ENCODE peak calls at places on chromosomes 4 and X, in four cellular contexts. X is HL-60, D is K562, E is GM12878. J is an unnamed sample.

GRCh38 chr4:184261246-184261645 is 43.6 kb upstream of the ENPP6 start:
- DNase-seq in X (peak), D (no peak), E (no peak), J (no peak)

GRCh38 chr4:81220269-81220668 is 5.2 kb upstream of the PRKG2 start:
- DNase-seq in X (no peak), D (no peak), E (no peak), J (no peak)

GRCh38 chr4:24472514-24473308 is 111.6 kb downstream of the DHX15 start:
- DNase-seq in X (peak), D (peak), E (no peak), J (peak)

GRCh38 chr4:168844261-168845039 is 165.6 kb downstream of the CBR4 start:
- DNase-seq in X (no peak), D (no peak), E (no peak), J (no peak)

GRCh38 chr4:1039493-1040343 is 28.3 kb downstream of the FGFRL1 start:
- DNase-seq in X (no peak), D (peak), E (no peak), J (no peak)

GRCh38 chrX:134580947-134581346 is 77.3 kb downstream of the PLAC1 start:
- DNase-seq in X (no peak), D (no peak), E (no peak), J (no peak)

GRCh38 chr4:158965208-158965607 is 137.7 kb upstream of the RAPGEF2 start:
- DNase-seq in X (no peak), D (no peak), E (no peak), J (no peak)

GRCh38 chr4:168480991-168481588 is 798 bp upstream of the DDX60L start:
- DNase-seq in X (peak), D (peak), E (peak), J (peak)

GRCh38 chr4:140088317-140088967 is 65.5 kb downstream of the MAML3 start:
- DNase-seq in X (peak), D (no peak), E (no peak), J (no peak)

GRCh38 chr4:83011779-83012630 is 1.4 kb upstream of the LIN54 start:
- DNase-seq in X (peak), D (no peak), E (no peak), J (no peak)

GRCh38 chr4:153466637-153467153 is 535 bp downstream of the TMEM131L start:
- DNase-seq in X (peak), D (no peak), E (no peak), J (no peak)

GRCh38 chr4:10721616-10722015 is 37.0 kb upstream of the CLNK start:
- DNase-seq in X (no peak), D (no peak), E (no peak), J (no peak)

GRCh38 chr4:151104621-151105020 is 5.2 kb downstream of the RPS3A start:
- DNase-seq in X (no peak), D (no peak), E (no peak), J (no peak)

GRCh38 chrX:45353462-45353861 is 152.8 kb upstream of the DIPK2B start:
- DNase-seq in X (no peak), D (no peak), E (no peak), J (no peak)

GRCh38 chr4:52102587-52102986 is 51.5 kb downstream of the SPATA18 start:
- DNase-seq in X (no peak), D (no peak), E (no peak), J (no peak)

GRCh38 chrX:71143508-71143907 is 1.1 kb upstream of the NLGN3 start:
- DNase-seq in X (no peak), D (no peak), E (no peak), J (no peak)

GRCh38 chrX:129737921-129738320 is 858 bp upstream of the XPNPEP2 start:
- DNase-seq in X (no peak), D (no peak), E (no peak), J (no peak)

GRCh38 chrX:129930941-129931410 is 25.0 kb downstream of the UTP14A start:
- DNase-seq in X (no peak), D (no peak), E (no peak), J (no peak)

GRCh38 chrX:153766871-153767673 is 3.0 kb downstream of the PLXNB3 start:
- DNase-seq in X (no peak), D (no peak), E (no peak), J (no peak)

GRCh38 chr4:36281384-36282106 is at the start of gene DTHD1:
- DNase-seq in X (no peak), D (no peak), E (no peak), J (no peak)

GRCh38 chr4:76341063-76341462 is 34.5 kb downstream of the STBD1 start:
- DNase-seq in X (no peak), D (peak), E (no peak), J (no peak)

GRCh38 chr4:120052840-120053239 is 13.8 kb downstream of the MAD2L1 start:
- DNase-seq in X (peak), D (no peak), E (no peak), J (no peak)

GRCh38 chr4:92066485-92066884 is 237.3 kb upstream of the GRID2 start:
- DNase-seq in X (no peak), D (no peak), E (no peak), J (no peak)

GRCh38 chrX:77622233-77622632 is 163.8 kb downstream of the ATRX start:
- DNase-seq in X (no peak), D (no peak), E (no peak), J (no peak)

GRCh38 chr4:12041828-12042227 is 613.1 kb upstream of the HS3ST1 start:
- DNase-seq in X (peak), D (peak), E (no peak), J (no peak)

GRCh38 chr4:1514612-1515011 is 108.4 kb upstream of the NKX1-1 start:
- DNase-seq in X (no peak), D (no peak), E (no peak), J (no peak)

GRCh38 chr4:11842620-11843263 is 414.0 kb upstream of the HS3ST1 start:
- DNase-seq in X (no peak), D (no peak), E (no peak), J (no peak)

GRCh38 chr4:85953651-85954018 is 406.2 kb downstream of the MAPK10 start:
- DNase-seq in X (no peak), D (no peak), E (no peak), J (no peak)

GRCh38 chr4:113495790-113496189 is 265.7 kb downstream of the CAMK2D start:
- DNase-seq in X (no peak), D (no peak), E (no peak), J (no peak)

GRCh38 chrX:77785400-77785745 is 643 bp downstream of the ATRX start:
- DNase-seq in X (no peak), D (peak), E (no peak), J (no peak)

GRCh38 chr4:112702892-112703291 is 65.9 kb downstream of the LARP7 start:
- DNase-seq in X (no peak), D (no peak), E (no peak), J (no peak)

GRCh38 chrX:134782796-134783195 is 124.5 kb upstream of the PLAC1 start:
- DNase-seq in X (no peak), D (no peak), E (no peak), J (no peak)

GRCh38 chr4:57080781-57081650 is 29.2 kb downstream of the IGFBP7 start:
- DNase-seq in X (no peak), D (no peak), E (no peak), J (no peak)
- TF ChIP-seq SPI1 in X (no peak), D (no peak), E (no peak), J (no peak)

DNA sequence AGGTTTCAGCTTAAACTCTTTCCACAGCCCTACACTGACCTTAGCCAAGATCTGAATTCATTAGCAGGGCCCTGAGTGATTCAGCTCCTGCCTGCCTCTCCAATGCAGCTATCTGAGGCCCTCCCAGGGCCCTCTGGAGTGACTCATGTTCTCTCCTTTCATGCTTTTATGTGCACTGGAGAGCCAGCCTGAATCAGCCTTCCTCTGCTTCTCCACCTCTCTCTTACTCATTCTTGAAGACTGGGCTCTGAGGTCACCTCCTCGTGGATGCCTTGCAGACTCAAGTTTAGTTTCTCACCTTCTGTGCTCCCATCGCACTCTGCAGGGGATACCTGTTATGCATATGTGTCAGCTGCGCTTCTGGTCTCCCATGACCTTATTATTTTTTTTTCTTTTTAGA is 3.1 kb upstream of the OCIAD2 start:
- DNase-seq in X (no peak), D (no peak), E (no peak), J (no peak)
- TF ChIP-seq SPI1 in X (no peak), D (no peak), E (no peak), J (no peak)

DNA sequence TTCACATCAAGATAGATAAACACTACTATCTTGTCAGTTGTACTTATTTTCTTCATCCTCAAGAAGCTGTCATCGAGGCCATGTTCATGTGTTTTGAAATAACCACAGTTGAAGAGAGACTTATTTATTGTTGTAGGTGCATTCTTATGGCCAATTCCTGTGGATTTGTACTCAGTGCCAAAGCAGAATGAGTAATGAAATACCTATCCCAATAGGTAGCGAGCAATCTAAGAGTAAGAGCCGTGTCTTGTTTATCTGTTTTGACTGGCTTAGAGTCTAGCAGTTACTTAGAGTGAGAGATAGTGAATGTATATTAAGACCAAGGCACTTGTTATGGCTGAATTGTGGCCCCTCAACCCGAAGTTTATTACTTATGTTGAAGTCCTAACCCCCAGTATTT is 631.0 kb upstream of the SPANXN1 start:
- DNase-seq in X (no peak), D (no peak), E (no peak), J (no peak)
- TF ChIP-seq SPI1 in X (no peak), D (no peak), E (no peak), J (no peak)

GRCh38 chr4:162787120-162787519 is 379.6 kb downstream of the NAF1 start:
- DNase-seq in X (no peak), D (no peak), E (no peak), J (no peak)

GRCh38 chr4:162793571-162793970 is 373.1 kb downstream of the NAF1 start:
- DNase-seq in X (no peak), D (no peak), E (no peak), J (no peak)

GRCh38 chr4:162793004-162793403 is 373.7 kb downstream of the NAF1 start:
- DNase-seq in X (no peak), D (no peak), E (no peak), J (no peak)

DNA sequence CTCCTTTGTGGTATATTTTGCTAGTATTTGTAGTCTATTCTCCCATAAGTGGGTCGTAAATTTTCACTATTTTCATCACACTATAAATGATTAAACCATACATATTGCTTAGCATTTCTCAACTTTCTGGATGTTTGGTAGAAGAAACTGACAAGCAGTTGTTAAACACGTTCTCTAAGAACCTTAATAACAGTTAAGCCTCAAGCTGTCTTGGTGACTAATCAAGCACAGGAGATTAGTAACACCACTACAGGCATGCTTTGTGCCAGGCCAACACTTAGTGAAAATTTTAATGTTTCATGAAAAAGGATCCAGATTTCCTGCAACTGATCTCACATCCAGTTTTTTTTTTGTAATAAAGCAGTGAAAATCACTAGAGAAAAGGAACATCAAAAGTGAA is 375.4 kb downstream of the NAF1 start:
- DNase-seq in X (no peak), D (no peak), E (no peak), J (no peak)
- TF ChIP-seq SPI1 in X (no peak), D (no peak), E (no peak), J (no peak)

DNA sequence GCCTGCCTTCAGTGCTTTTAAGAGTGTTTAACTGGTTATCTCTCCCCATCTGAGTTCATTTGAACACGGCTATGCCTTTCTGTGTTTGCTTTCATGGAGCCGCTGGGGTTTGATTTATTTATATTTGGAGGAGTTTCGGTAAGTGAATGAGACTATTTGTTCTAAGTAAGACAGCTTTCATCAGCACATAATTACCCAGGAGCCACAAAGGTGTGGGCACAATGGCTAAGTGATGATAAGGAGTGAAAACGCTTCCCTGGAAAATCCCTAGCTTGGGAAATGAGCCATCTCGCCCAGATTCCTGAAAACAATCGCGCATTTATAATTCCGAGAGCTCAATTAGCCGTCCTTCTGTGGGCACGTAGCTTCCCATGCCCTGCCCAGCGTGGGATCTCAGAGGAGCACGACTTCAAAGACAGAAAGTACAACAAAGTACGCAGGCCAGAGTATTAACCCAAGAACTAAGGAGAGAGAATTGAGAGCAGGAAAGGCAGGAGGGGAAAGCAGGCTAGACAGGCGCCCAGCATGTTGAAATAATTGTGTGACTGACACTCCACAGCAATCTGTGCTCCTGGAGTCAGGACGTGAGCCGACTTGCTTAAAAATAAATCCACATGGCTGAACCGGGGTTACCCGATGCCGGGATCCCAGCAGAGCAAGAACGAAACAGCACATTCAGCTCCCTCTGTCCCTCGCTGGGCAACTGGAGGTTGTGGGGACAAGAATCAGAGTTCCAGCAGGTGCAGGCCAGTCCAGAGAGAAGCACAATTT is 99.0 kb downstream of the DHRSX start:
- DNase-seq in X (no peak), D (no peak), E (no peak), J (no peak)
- TF ChIP-seq SPI1 in X (no peak), D (no peak), E (no peak), J (no peak)

GRCh38 chr4:142322996-142323395 is 523.1 kb downstream of the INPP4B start:
- DNase-seq in X (no peak), D (no peak), E (no peak), J (no peak)
- TF ChIP-seq SPI1 in X (no peak), D (no peak), E (no peak), J (no peak)

GRCh38 chr4:3524920-3525319 is 7.3 kb downstream of the LRPAP1 start:
- DNase-seq in X (no peak), D (no peak), E (no peak), J (no peak)
- TF ChIP-seq SPI1 in X (no peak), D (no peak), E (no peak), J (no peak)

GRCh38 chr4:95732061-95732460 is 107.8 kb upstream of the PDHA2 start:
- DNase-seq in X (no peak), D (no peak), E (no peak), J (no peak)

GRCh38 chr4:95728145-95728544 is 111.7 kb upstream of the PDHA2 start:
- DNase-seq in X (no peak), D (no peak), E (no peak), J (no peak)

GRCh38 chr4:95729596-95729995 is 110.3 kb upstream of the PDHA2 start:
- DNase-seq in X (no peak), D (no peak), E (no peak), J (no peak)
- TF ChIP-seq SPI1 in X (no peak), D (no peak), E (no peak), J (no peak)

DNA sequence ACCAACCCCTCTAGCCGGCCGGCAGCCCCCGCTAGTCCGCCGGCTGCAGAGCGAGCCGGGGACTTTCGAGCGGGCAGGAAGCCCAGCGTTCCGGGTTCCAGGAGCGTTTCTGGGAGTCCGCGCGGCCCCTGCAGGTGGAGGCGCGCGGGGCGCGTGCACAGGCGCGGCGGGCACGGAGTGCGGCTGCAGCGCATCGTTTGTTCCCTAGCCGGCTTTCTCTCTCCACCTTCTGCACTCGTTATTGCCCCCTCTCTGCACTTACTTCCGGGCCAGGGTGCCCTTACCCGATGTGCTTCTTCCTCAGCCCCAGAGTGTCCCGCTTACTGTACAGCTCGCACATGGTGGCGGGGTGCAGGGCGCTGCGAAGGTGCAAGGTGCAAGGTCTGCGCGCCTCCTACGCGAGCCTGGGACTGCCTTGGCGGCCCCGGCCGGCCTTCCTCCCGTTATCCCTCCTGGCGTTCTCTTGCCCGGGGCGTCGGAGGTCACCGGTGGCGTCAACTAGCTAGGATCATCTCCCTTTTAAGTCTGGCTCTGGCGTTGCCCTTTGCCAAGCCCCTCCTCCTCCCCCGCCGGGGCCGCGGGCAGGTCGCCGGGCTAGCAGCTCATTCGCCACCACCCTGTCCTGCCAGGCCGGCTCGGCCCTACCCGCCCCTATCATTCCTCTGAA is at the start of gene ETNPPL:
- DNase-seq in X (peak), D (no peak), E (no peak), J (peak)
- TF ChIP-seq SPI1 in X (no peak), D (no peak), E (no peak), J (no peak)